ENCODE peak calls at places on chromosome 1, in five cellular contexts. J is ovary, M is tibial nerve, U is HT-29, N is mesendoderm. D is an unnamed sample.

GRCh38 chr1:207024202-207025143 is 8.1 kb downstream of the C1orf116 start:
- DNase-seq in J (no peak), M (no peak), U (peak; percentile 16), N (no peak), D (no peak)

GRCh38 chr1:221712198-221712684 is 29.6 kb downstream of the DUSP10 start:
- DNase-seq in J (no peak), M (no peak), U (no peak), N (no peak), D (no peak)

GRCh38 chr1:56525463-56526155 is 53.8 kb downstream of the PLPP3 start:
- DNase-seq in J (no peak), M (no peak), U (no peak), N (no peak), D (no peak)

GRCh38 chr1:167489581-167490340 is 28.6 kb downstream of the CD247 start:
- DNase-seq in J (no peak), M (no peak), U (no peak), N (peak; percentile 75), D (no peak)

GRCh38 chr1:204711947-204712701 is 26.6 kb upstream of the LRRN2 start:
- DNase-seq in J (no peak), M (no peak), U (no peak), N (peak; percentile 42), D (no peak)

GRCh38 chr1:37306461-37306860 is 167.9 kb upstream of the ZC3H12A start:
- DNase-seq in J (no peak), M (no peak), U (no peak), N (no peak), D (no peak)

GRCh38 chr1:176111835-176112234 is 95.3 kb downstream of the COP1 start:
- DNase-seq in J (no peak), M (no peak), U (no peak), N (no peak), D (no peak)

GRCh38 chr1:22217811-22218460 is 75.0 kb upstream of the WNT4 start:
- DNase-seq in J (no peak), M (no peak), U (no peak), N (no peak), D (no peak)

GRCh38 chr1:23567996-23568607 is 8.8 kb upstream of the ID3 start:
- DNase-seq in J (peak; percentile 26), M (peak; percentile 38), U (no peak), N (no peak), D (no peak)

GRCh38 chr1:56284933-56285332 is 294.4 kb downstream of the PLPP3 start:
- DNase-seq in J (no peak), M (no peak), U (no peak), N (no peak), D (no peak)

GRCh38 chr1:46532498-46533178 is 18.8 kb downstream of the KNCN start:
- DNase-seq in J (peak; percentile 54), M (peak; percentile 29), U (no peak), N (peak; percentile 65), D (peak; percentile 82)

GRCh38 chr1:50979964-50980363 is 9.9 kb downstream of the CDKN2C start:
- DNase-seq in J (no peak), M (no peak), U (no peak), N (no peak), D (no peak)

GRCh38 chr1:181149326-181150000 is 61.0 kb downstream of the IER5 start:
- DNase-seq in J (no peak), M (no peak), U (no peak), N (no peak), D (no peak)

GRCh38 chr1:34088001-34088400 is 77.0 kb downstream of the CSMD2 start:
- DNase-seq in J (no peak), M (no peak), U (no peak), N (peak; percentile 74), D (no peak)

GRCh38 chr1:28259935-28260802 is 851 bp downstream of the SESN2 start:
- DNase-seq in J (peak; percentile 88), M (no peak), U (peak; percentile 56), N (peak; percentile 93), D (peak; percentile 85)

GRCh38 chr1:203440780-203441179 is 34.8 kb upstream of the PRELP start:
- DNase-seq in J (peak; percentile 86), M (peak; percentile 63), U (peak; percentile 33), N (peak; percentile 71), D (no peak)

GRCh38 chr1:93607814-93608187 is 73.8 kb downstream of the BCAR3 start:
- DNase-seq in J (no peak), M (no peak), U (no peak), N (no peak), D (no peak)

GRCh38 chr1:244761279-244761678 is 74.2 kb upstream of the COX20 start:
- DNase-seq in J (no peak), M (no peak), U (no peak), N (peak; percentile 29), D (no peak)

GRCh38 chr1:20380616-20381035 is 90.0 kb downstream of the VWA5B1 start:
- DNase-seq in J (no peak), M (no peak), U (no peak), N (no peak), D (no peak)

GRCh38 chr1:94884101-94884875 is 42.6 kb downstream of the CNN3 start:
- DNase-seq in J (peak; percentile 65), M (no peak), U (no peak), N (peak; percentile 95), D (peak; percentile 77)

GRCh38 chr1:242530761-242531160 is 6.3 kb upstream of the PLD5 start:
- DNase-seq in J (no peak), M (no peak), U (no peak), N (no peak), D (no peak)

GRCh38 chr1:159970932-159971342 is 16.9 kb upstream of the SLAMF9 start:
- DNase-seq in J (no peak), M (no peak), U (peak; percentile 65), N (no peak), D (peak; percentile 31)

GRCh38 chr1:113978863-113979702 is at the start of gene OLFML3:
- DNase-seq in J (peak; percentile 86), M (peak; percentile 88), U (peak; percentile 86), N (peak; percentile 97), D (peak; percentile 82)

GRCh38 chr1:110003747-110004428 is 19.3 kb downstream of the AHCYL1 start:
- DNase-seq in J (peak; percentile 76), M (peak; percentile 30), U (peak; percentile 87), N (peak; percentile 99), D (no peak)

D was measured in type B pancreatic cell.